ENCODE peak calls at places on chromosomes 3 and 15, in eight cellular contexts. M is activated CD4-positive, alpha-beta T cell treated with anti-CD3 and anti-CD28 coated beads for 24 hours; H is brain microvascular endothelial cell; A is stimulated activated CD4-positive, alpha-beta T cell treated with anti-CD3 and anti-CD28 coated beads, Interleukin-15, amount 100 ng/mL, for 1 hour; J is glomerular endothelial cell; Q is stimulated activated CD8-positive, alpha-beta memory T cell treated with anti-CD3 and anti-CD28 coated beads, Interleukin-4, amount 100 ng/mL, for 4 hours; P is lower lobe of right lung; O is hepatic stellate cell. Z is an unnamed sample.

GRCh38 chr15:50476143-50476542 is 51.9 kb downstream of the USP8 start:
- DNase-seq in M (no peak), H (no peak), A (no peak), J (no peak), Q (no peak), P (no peak), O (no peak), Z (no peak)

GRCh38 chr3:3664916-3665315 is 134.3 kb upstream of the LRRN1 start:
- DNase-seq in M (no peak), H (no peak), A (no peak), J (no peak), Q (no peak), P (no peak), O (no peak), Z (no peak)

GRCh38 chr3:197394464-197395321 is 96.3 kb upstream of the DLG1 start:
- DNase-seq in M (peak), H (peak), A (no peak), J (peak), Q (no peak), P (no peak), O (peak), Z (no peak)

GRCh38 chr3:32872487-32873382 is 54.9 kb downstream of the TRIM71 start:
- DNase-seq in M (no peak), H (no peak), A (no peak), J (no peak), Q (no peak), P (peak), O (no peak), Z (no peak)

GRCh38 chr15:33963831-33964664 is 4.2 kb upstream of the CHRM5 start:
- DNase-seq in M (no peak), H (no peak), A (no peak), J (peak), Q (no peak), P (no peak), O (peak), Z (no peak)

GRCh38 chr15:39889601-39890000 is 30.5 kb downstream of the GPR176 start:
- DNase-seq in M (no peak), H (no peak), A (no peak), J (no peak), Q (no peak), P (no peak), O (no peak), Z (no peak)

GRCh38 chr15:58771621-58772235 is 626 bp downstream of the MINDY2 start:
- DNase-seq in M (no peak), H (no peak), A (peak), J (no peak), Q (no peak), P (peak), O (peak), Z (peak)

GRCh38 chr15:67917037-67917436 is 77.2 kb upstream of the RNU6-1 start:
- DNase-seq in M (no peak), H (no peak), A (no peak), J (no peak), Q (no peak), P (no peak), O (no peak), Z (no peak)

GRCh38 chr3:103134023-103134724 is 699.4 kb downstream of the ZPLD1 start:
- DNase-seq in M (no peak), H (no peak), A (no peak), J (no peak), Q (no peak), P (no peak), O (no peak), Z (no peak)

GRCh38 chr3:144636833-144637232 is 665.2 kb downstream of the DIPK2A start:
- DNase-seq in M (no peak), H (no peak), A (no peak), J (no peak), Q (no peak), P (no peak), O (no peak), Z (no peak)

GRCh38 chr15:49769225-49769624 is 148.4 kb downstream of the DTWD1 start:
- DNase-seq in M (no peak), H (no peak), A (no peak), J (no peak), Q (no peak), P (no peak), O (no peak), Z (no peak)